ENCODE peak calls at places on chromosome 21, in four cellular contexts. K, J, R and G are unnamed samples.

GRCh38 chr21:42175110-42175710 is 43.7 kb upstream of the ABCG1 start:
- DNase-seq in R (no peak), J (no peak), K (no peak), G (no peak)

GRCh38 chr21:26965567-26966359 is 1.1 kb downstream of the ADAMTS5 start:
- DNase-seq in J (no peak), R (no peak), K (no peak), G (peak; percentile 86)

GRCh38 chr21:37463083-37463780 is 96.7 kb downstream of the DYRK1A start:
- DNase-seq in K (peak; percentile 46), J (peak; percentile 12), R (peak; percentile 32), G (peak; percentile 33)

GRCh38 chr21:43712268-43712942 is 6.5 kb upstream of the PDXK start:
- DNase-seq in J (no peak), R (no peak), K (peak; percentile 62), G (no peak)

GRCh38 chr21:45797338-45797737 is 153.8 kb downstream of the PCBP3 start:
- DNase-seq in K (no peak), R (no peak), J (no peak), G (no peak)

GRCh38 chr21:45366931-45367401 is 38.0 kb upstream of the COL18A1 start:
- DNase-seq in J (no peak), R (peak; percentile 74), K (peak; percentile 65), G (peak; percentile 79)

GRCh38 chr21:39601194-39601940 is 11.4 kb upstream of the B3GALT5 start:
- DNase-seq in K (no peak), R (no peak), J (no peak), G (no peak)

GRCh38 chr21:38527737-38528136 is 29.5 kb upstream of the ERG start:
- DNase-seq in J (no peak), K (no peak), R (no peak), G (no peak)

GRCh38 chr21:26469789-26470188 is 103.3 kb downstream of the CYYR1 start:
- DNase-seq in R (no peak), K (no peak), J (no peak), G (no peak)

GRCh38 chr21:41950941-41951408 is 2.8 kb downstream of the C2CD2 start:
- DNase-seq in J (no peak), R (no peak), K (no peak), G (no peak)

GRCh38 chr21:45286671-45287437 is 841 bp downstream of the POFUT2 start:
- DNase-seq in J (no peak), K (no peak), R (no peak), G (peak; percentile 87)

GRCh38 chr21:28066051-28066450 is 926.6 kb downstream of the LTN1 start:
- DNase-seq in R (no peak), K (no peak), J (no peak), G (no peak)

GRCh38 chr21:45894107-45894810 is 87.3 kb upstream of the COL6A1 start:
- DNase-seq in J (no peak), K (no peak), R (no peak), G (peak; percentile 91)

GRCh38 chr21:28550057-28550825 is 442.4 kb downstream of the LTN1 start:
- DNase-seq in R (no peak), K (no peak), J (no peak), G (no peak)

GRCh38 chr21:30268608-30269197 is 14.0 kb downstream of the KRTAP24-1 start:
- DNase-seq in R (no peak), K (peak; percentile 40), J (no peak), G (peak; percentile 5)

GRCh38 chr21:38333290-38334272 is 76.8 kb downstream of the KCNJ15 start:
- DNase-seq in K (peak; percentile 17), R (no peak), J (no peak), G (no peak)

GRCh38 chr21:34565238-34565637 is 49.7 kb downstream of the RCAN1 start:
- DNase-seq in R (no peak), J (no peak), K (no peak), G (no peak)

GRCh38 chr21:46634966-46635323 is 529 bp upstream of the PRMT2 start:
- DNase-seq in J (peak; percentile 16), K (peak; percentile 90), R (peak; percentile 70), G (peak; percentile 80)

GRCh38 chr21:26806734-26807372 is 38.4 kb downstream of the ADAMTS1 start:
- DNase-seq in K (no peak), J (no peak), R (no peak), G (no peak)

GRCh38 chr21:27047331-27048314 is 80.7 kb upstream of the ADAMTS5 start:
- DNase-seq in R (no peak), K (no peak), J (no peak), G (no peak)

GRCh38 chr21:42556960-42557359 is 43.3 kb downstream of the SLC37A1 start:
- DNase-seq in R (no peak), K (no peak), J (no peak), G (no peak)

GRCh38 chr21:44253832-44254700 is 7.6 kb downstream of the DNMT3L start:
- DNase-seq in K (no peak), J (no peak), R (no peak), G (no peak)

GRCh38 chr21:44959376-44960091 is 19.7 kb downstream of the SLX9 start:
- DNase-seq in J (no peak), R (no peak), K (no peak), G (no peak)

GRCh38 chr21:16792155-16792554 is 720.7 kb upstream of the CXADR start:
- DNase-seq in K (no peak), R (no peak), J (no peak), G (no peak)

GRCh38 chr21:42143111-42143510 is 72.0 kb downstream of the UMODL1 start:
- DNase-seq in J (no peak), K (no peak), R (no peak), G (no peak)

GRCh38 chr21:34336245-34336644 is 27.6 kb upstream of the KCNE2 start:
- DNase-seq in R (no peak), K (no peak), J (no peak), G (no peak)

GRCh38 chr21:25350056-25350455 is 257.2 kb downstream of the MRPL39 start:
- DNase-seq in J (no peak), K (peak; percentile 11), R (no peak), G (peak; percentile 25)
- TF ChIP-seq NFIC in J (no peak), K (no peak), R (no peak), G (no peak)

GRCh38 chr21:15627011-15627410 is 102.8 kb upstream of the USP25 start:
- DNase-seq in K (no peak), R (no peak), J (no peak), G (no peak)
- TF ChIP-seq NFIC in K (no peak), R (no peak), J (no peak), G (no peak)

GRCh38 chr21:35976481-35976880 is 83.8 kb downstream of the SETD4 start:
- DNase-seq in K (no peak), R (no peak), J (no peak), G (no peak)

GRCh38 chr21:35969281-35969680 is 91.0 kb downstream of the SETD4 start:
- DNase-seq in R (no peak), K (no peak), J (no peak), G (no peak)

GRCh38 chr21:35976929-35977328 is 83.4 kb downstream of the SETD4 start:
- DNase-seq in K (no peak), R (no peak), J (no peak), G (no peak)

GRCh38 chr21:35971824-35972223 is 88.5 kb downstream of the SETD4 start:
- DNase-seq in J (no peak), R (no peak), K (no peak), G (no peak)

DNA sequence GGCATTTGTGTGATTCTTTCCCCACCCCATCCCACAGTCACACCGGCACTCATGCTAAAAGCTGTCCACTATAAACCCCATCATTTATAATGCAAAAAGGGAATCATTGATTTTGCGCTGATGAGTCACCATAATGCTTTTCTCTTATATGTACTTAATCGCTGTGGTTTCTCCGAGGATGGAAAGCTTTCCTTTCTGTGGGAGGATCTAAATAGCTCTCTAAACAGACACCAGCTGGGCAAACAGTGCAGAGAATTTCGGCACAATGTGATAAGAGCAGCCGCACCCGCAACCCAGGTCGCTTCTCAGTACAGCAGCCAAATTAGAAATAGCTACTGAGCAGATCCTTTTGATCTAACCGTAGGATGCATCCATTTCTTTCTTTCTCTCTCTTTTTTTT is 85.5 kb downstream of the SETD4 start:
- DNase-seq in K (no peak), R (peak; percentile 75), J (no peak), G (no peak)
- TF ChIP-seq NFIC in K (no peak), R (no peak), J (no peak), G (no peak)

GRCh38 chr21:36055551-36055950 is 4.8 kb downstream of the SETD4 start:
- DNase-seq in J (no peak), K (no peak), R (no peak), G (no peak)

GRCh38 chr21:36047139-36047538 is 13.2 kb downstream of the SETD4 start:
- DNase-seq in K (no peak), R (no peak), J (no peak), G (no peak)

GRCh38 chr21:36048357-36048756 is 12.0 kb downstream of the SETD4 start:
- DNase-seq in R (no peak), J (no peak), K (no peak), G (no peak)

GRCh38 chr21:36052860-36053766 is 7.2 kb downstream of the SETD4 start:
- DNase-seq in K (no peak), J (no peak), R (no peak), G (no peak)
- TF ChIP-seq NFIC in K (no peak), J (no peak), R (no peak), G (no peak)